ENCODE peak calls at places on chromosomes 3 and 15, in seven cellular contexts. One of them, this sample, is unnamed.

GRCh38 chr3:161558256-161558655 is 61.6 kb downstream of the OTOL1 start:
- DNase-seq in A549: no peak
- DNase-seq in vagina: no peak
- DNase-seq in heart left ventricle: no peak
- DNase-seq in transverse colon: no peak
- DNase-seq in IMR-90: no peak
- DNase-seq in Peyer's patch: no peak
- DNase-seq in this sample: peak

GRCh38 chr3:33103480-33103879 is 6.5 kb upstream of the GLB1 start:
- DNase-seq in A549: no peak
- DNase-seq in vagina: no peak
- DNase-seq in heart left ventricle: no peak
- DNase-seq in transverse colon: no peak
- DNase-seq in IMR-90: no peak
- DNase-seq in Peyer's patch: no peak
- DNase-seq in this sample: no peak

GRCh38 chr3:133899309-133899708 is 3.6 kb upstream of the RAB6B start:
- DNase-seq in A549: no peak
- DNase-seq in vagina: no peak
- DNase-seq in heart left ventricle: no peak
- DNase-seq in transverse colon: no peak
- DNase-seq in IMR-90: no peak
- DNase-seq in Peyer's patch: no peak
- DNase-seq in this sample: no peak

GRCh38 chr15:38377547-38378161 is 76.3 kb upstream of the FAM98B start:
- DNase-seq in A549: no peak
- DNase-seq in vagina: no peak
- DNase-seq in heart left ventricle: no peak
- DNase-seq in transverse colon: no peak
- DNase-seq in IMR-90: peak
- DNase-seq in Peyer's patch: no peak
- DNase-seq in this sample: no peak

GRCh38 chr3:15578272-15578671 is 23.1 kb downstream of the HACL1 start:
- DNase-seq in A549: no peak
- DNase-seq in vagina: no peak
- DNase-seq in heart left ventricle: no peak
- DNase-seq in transverse colon: no peak
- DNase-seq in IMR-90: no peak
- DNase-seq in Peyer's patch: no peak
- DNase-seq in this sample: no peak

GRCh38 chr15:89575656-89576416 is 567 bp downstream of the TICRR start:
- DNase-seq in A549: peak
- DNase-seq in vagina: no peak
- DNase-seq in heart left ventricle: no peak
- DNase-seq in transverse colon: no peak
- DNase-seq in IMR-90: peak
- DNase-seq in Peyer's patch: no peak
- DNase-seq in this sample: no peak

GRCh38 chr15:35910227-35910626 is 364.3 kb upstream of the DPH6 start:
- DNase-seq in A549: no peak
- DNase-seq in vagina: no peak
- DNase-seq in heart left ventricle: no peak
- DNase-seq in transverse colon: no peak
- DNase-seq in IMR-90: no peak
- DNase-seq in Peyer's patch: no peak
- DNase-seq in this sample: no peak

GRCh38 chr3:197613187-197613586 is 57.4 kb upstream of the BDH1 start:
- DNase-seq in A549: no peak
- DNase-seq in vagina: no peak
- DNase-seq in heart left ventricle: no peak
- DNase-seq in transverse colon: no peak
- DNase-seq in IMR-90: no peak
- DNase-seq in Peyer's patch: no peak
- DNase-seq in this sample: no peak

GRCh38 chr15:67072442-67072841 is 7.0 kb downstream of the SMAD3 start:
- DNase-seq in A549: peak
- DNase-seq in vagina: no peak
- DNase-seq in heart left ventricle: no peak
- DNase-seq in transverse colon: no peak
- DNase-seq in IMR-90: peak
- DNase-seq in Peyer's patch: no peak
- DNase-seq in this sample: no peak

GRCh38 chr3:153162513-153163348 is 705 bp downstream of the RAP2B start:
- DNase-seq in A549: peak
- DNase-seq in vagina: peak
- DNase-seq in heart left ventricle: peak
- DNase-seq in transverse colon: peak
- DNase-seq in IMR-90: peak
- DNase-seq in Peyer's patch: peak
- DNase-seq in this sample: peak

GRCh38 chr3:153164009-153164550 is 2.1 kb downstream of the RAP2B start:
- DNase-seq in A549: no peak
- DNase-seq in vagina: no peak
- DNase-seq in heart left ventricle: no peak
- DNase-seq in transverse colon: no peak
- DNase-seq in IMR-90: no peak
- DNase-seq in Peyer's patch: no peak
- DNase-seq in this sample: no peak

GRCh38 chr3:153163349-153164008 is 1.5 kb downstream of the RAP2B start:
- DNase-seq in A549: peak
- DNase-seq in vagina: no peak
- DNase-seq in heart left ventricle: no peak
- DNase-seq in transverse colon: no peak
- DNase-seq in IMR-90: peak
- DNase-seq in Peyer's patch: no peak
- DNase-seq in this sample: peak

GRCh38 chr3:153165211-153165815 is 3.3 kb downstream of the RAP2B start:
- DNase-seq in A549: no peak
- DNase-seq in vagina: no peak
- DNase-seq in heart left ventricle: no peak
- DNase-seq in transverse colon: no peak
- DNase-seq in IMR-90: peak
- DNase-seq in Peyer's patch: no peak
- DNase-seq in this sample: no peak

DNA sequence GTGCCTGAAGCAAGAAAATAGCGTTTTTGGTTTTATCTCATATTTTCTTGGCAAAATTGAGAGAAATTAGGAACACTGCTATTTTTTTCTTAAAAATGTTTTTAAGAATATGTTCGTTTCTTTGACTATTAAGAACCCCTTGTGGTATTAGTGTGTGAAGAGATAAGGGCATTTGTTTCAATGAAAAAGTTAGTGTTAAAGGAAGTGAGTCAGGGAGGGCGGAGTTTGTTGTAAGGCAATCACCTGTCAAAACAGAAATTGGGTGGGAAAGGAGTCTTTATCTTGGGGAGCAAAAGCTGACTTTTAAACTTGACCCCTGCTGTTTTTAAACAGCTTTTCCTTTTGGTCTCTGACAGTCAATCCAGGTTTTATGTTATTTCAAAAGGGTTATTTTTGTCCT is 4.2 kb downstream of the RAP2B start:
- DNase-seq in A549: no peak
- DNase-seq in vagina: no peak
- DNase-seq in heart left ventricle: no peak
- DNase-seq in transverse colon: no peak
- DNase-seq in IMR-90: peak
- DNase-seq in Peyer's patch: no peak
- DNase-seq in this sample: no peak
- H3K4me3 ChIP-seq in A549: no peak
- H3K4me3 ChIP-seq in vagina: peak
- H3K4me3 ChIP-seq in heart left ventricle: no peak
- H3K4me3 ChIP-seq in transverse colon: no peak
- H3K4me3 ChIP-seq in IMR-90: no peak
- H3K4me3 ChIP-seq in Peyer's patch: no peak
- H3K4me3 ChIP-seq in this sample: no peak

GRCh38 chr3:38000965-38001455 is 10.4 kb downstream of the VILL start:
- DNase-seq in A549: no peak
- DNase-seq in vagina: no peak
- DNase-seq in heart left ventricle: no peak
- DNase-seq in transverse colon: no peak
- DNase-seq in IMR-90: no peak
- DNase-seq in Peyer's patch: peak
- DNase-seq in this sample: no peak
- H3K27ac ChIP-seq in A549: no peak
- H3K27ac ChIP-seq in vagina: no peak
- H3K27ac ChIP-seq in heart left ventricle: no peak
- H3K27ac ChIP-seq in transverse colon: no peak
- H3K27ac ChIP-seq in IMR-90: no peak
- H3K27ac ChIP-seq in Peyer's patch: peak
- H3K27ac ChIP-seq in this sample: no peak

GRCh38 chr3:18505056-18505455 is 79.9 kb upstream of the SATB1 start:
- DNase-seq in A549: no peak
- DNase-seq in vagina: no peak
- DNase-seq in heart left ventricle: no peak
- DNase-seq in transverse colon: no peak
- DNase-seq in IMR-90: no peak
- DNase-seq in Peyer's patch: no peak
- DNase-seq in this sample: no peak
- TF ChIP-seq POLR2A in A549: no peak
- TF ChIP-seq POLR2A in vagina: no peak
- TF ChIP-seq POLR2A in heart left ventricle: no peak
- TF ChIP-seq POLR2A in transverse colon: no peak
- TF ChIP-seq POLR2A in IMR-90: no peak
- TF ChIP-seq POLR2A in Peyer's patch: no peak
- TF ChIP-seq POLR2A in this sample: no peak

DNA sequence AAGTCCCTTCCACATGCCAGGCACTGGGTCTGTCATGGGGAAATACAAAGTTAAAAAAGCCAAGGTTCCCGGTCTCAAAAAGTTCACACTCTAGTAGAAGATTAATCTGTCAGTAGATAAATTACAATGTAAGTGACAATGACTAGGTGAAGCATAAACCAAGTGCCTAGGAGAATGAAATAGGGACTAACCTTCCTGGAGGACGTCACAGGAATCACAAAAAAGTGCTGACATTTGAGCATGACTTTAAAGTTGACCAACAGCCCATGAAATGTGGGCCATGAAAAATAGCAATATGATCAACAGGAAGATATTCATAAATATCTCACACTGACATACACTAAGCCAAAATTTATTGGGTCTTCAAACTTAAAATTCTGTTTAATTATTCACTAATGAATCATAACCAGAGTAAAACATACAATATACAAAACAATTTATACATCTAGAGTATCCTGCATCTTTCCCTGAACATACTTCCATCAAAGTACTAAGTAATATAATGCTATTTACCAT is 20.0 kb downstream of the COPS2 start:
- DNase-seq in A549: no peak
- DNase-seq in vagina: no peak
- DNase-seq in heart left ventricle: no peak
- DNase-seq in transverse colon: no peak
- DNase-seq in IMR-90: peak
- DNase-seq in Peyer's patch: no peak
- DNase-seq in this sample: no peak
- H3K4me3 ChIP-seq in A549: no peak
- H3K4me3 ChIP-seq in vagina: no peak
- H3K4me3 ChIP-seq in heart left ventricle: no peak
- H3K4me3 ChIP-seq in transverse colon: no peak
- H3K4me3 ChIP-seq in IMR-90: no peak
- H3K4me3 ChIP-seq in Peyer's patch: no peak
- H3K4me3 ChIP-seq in this sample: no peak

GRCh38 chr3:98961161-98962155 is 60.0 kb upstream of the DCBLD2 start:
- DNase-seq in A549: no peak
- DNase-seq in vagina: no peak
- DNase-seq in heart left ventricle: no peak
- DNase-seq in transverse colon: no peak
- DNase-seq in IMR-90: peak
- DNase-seq in Peyer's patch: no peak
- DNase-seq in this sample: no peak
- H3K27ac ChIP-seq in A549: peak
- H3K27ac ChIP-seq in vagina: no peak
- H3K27ac ChIP-seq in heart left ventricle: no peak
- H3K27ac ChIP-seq in transverse colon: no peak
- H3K27ac ChIP-seq in IMR-90: no peak
- H3K27ac ChIP-seq in Peyer's patch: no peak
- H3K27ac ChIP-seq in this sample: no peak

GRCh38 chr3:13045904-13046568 is 27.2 kb downstream of the IQSEC1 start:
- DNase-seq in A549: no peak
- DNase-seq in vagina: no peak
- DNase-seq in heart left ventricle: no peak
- DNase-seq in transverse colon: peak
- DNase-seq in IMR-90: no peak
- DNase-seq in Peyer's patch: peak
- DNase-seq in this sample: no peak
- TF ChIP-seq POLR2A in A549: no peak
- TF ChIP-seq POLR2A in vagina: no peak
- TF ChIP-seq POLR2A in heart left ventricle: no peak
- TF ChIP-seq POLR2A in transverse colon: no peak
- TF ChIP-seq POLR2A in IMR-90: no peak
- TF ChIP-seq POLR2A in Peyer's patch: no peak
- TF ChIP-seq POLR2A in this sample: no peak

DNA sequence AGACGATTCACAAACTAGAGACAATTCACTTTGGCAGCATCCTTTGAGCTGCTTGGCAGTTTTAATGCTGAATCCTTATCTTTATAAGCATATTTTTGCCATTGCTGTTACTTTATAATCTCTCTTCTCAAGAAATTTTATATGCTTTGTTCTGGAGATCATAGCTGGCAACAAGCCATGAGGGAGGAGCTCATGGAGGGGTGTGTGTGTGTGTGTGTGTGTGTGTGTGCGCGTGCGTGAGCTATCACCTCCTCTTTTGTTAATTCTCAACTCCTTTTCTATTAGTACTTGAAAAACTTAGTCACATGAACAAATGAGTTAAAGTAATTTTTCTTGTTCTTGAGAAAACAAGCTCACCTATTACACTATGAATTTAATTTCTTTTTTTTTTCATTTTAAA is 495.0 kb upstream of the RGMA start:
- DNase-seq in A549: no peak
- DNase-seq in vagina: peak
- DNase-seq in heart left ventricle: no peak
- DNase-seq in transverse colon: no peak
- DNase-seq in IMR-90: no peak
- DNase-seq in Peyer's patch: no peak
- DNase-seq in this sample: no peak
- H3K4me3 ChIP-seq in A549: no peak
- H3K4me3 ChIP-seq in vagina: no peak
- H3K4me3 ChIP-seq in heart left ventricle: no peak
- H3K4me3 ChIP-seq in transverse colon: no peak
- H3K4me3 ChIP-seq in IMR-90: no peak
- H3K4me3 ChIP-seq in Peyer's patch: no peak
- H3K4me3 ChIP-seq in this sample: no peak

GRCh38 chr3:128956440-128956839 is 37.4 kb downstream of the CFAP92 start:
- DNase-seq in A549: no peak
- DNase-seq in vagina: no peak
- DNase-seq in heart left ventricle: no peak
- DNase-seq in transverse colon: no peak
- DNase-seq in IMR-90: no peak
- DNase-seq in Peyer's patch: no peak
- DNase-seq in this sample: no peak
- H3K27ac ChIP-seq in A549: no peak
- H3K27ac ChIP-seq in vagina: no peak
- H3K27ac ChIP-seq in heart left ventricle: no peak
- H3K27ac ChIP-seq in transverse colon: no peak
- H3K27ac ChIP-seq in IMR-90: no peak
- H3K27ac ChIP-seq in Peyer's patch: no peak
- H3K27ac ChIP-seq in this sample: no peak

DNA sequence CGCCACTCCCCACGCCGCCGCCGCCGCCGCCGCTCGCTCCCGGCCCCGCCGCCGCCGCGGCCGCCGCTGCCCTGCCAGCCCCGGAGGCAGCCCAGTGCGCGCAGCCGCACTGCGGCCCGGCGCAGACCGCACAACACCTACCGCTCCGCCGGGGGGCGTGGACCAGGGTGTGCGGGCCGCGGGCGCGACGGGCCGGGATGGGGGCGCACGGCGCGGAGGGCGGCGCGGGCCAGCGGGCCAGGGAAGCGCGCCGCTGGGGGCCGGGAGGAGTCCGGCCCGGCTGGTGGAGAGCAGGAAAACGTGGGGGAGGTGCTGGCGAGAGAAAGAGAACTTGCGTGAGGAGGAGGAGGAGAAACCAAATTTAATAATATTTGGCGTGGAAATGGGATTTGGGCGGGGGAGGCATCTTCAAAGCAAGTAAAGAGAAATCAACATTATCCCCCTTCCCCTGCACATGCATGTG is at the start of gene RFX7:
- DNase-seq in A549: peak
- DNase-seq in vagina: no peak
- DNase-seq in heart left ventricle: peak
- DNase-seq in transverse colon: peak
- DNase-seq in IMR-90: peak
- DNase-seq in Peyer's patch: peak
- DNase-seq in this sample: peak
- TF ChIP-seq POLR2A in A549: peak
- TF ChIP-seq POLR2A in vagina: no peak
- TF ChIP-seq POLR2A in heart left ventricle: no peak
- TF ChIP-seq POLR2A in transverse colon: no peak
- TF ChIP-seq POLR2A in IMR-90: no peak
- TF ChIP-seq POLR2A in Peyer's patch: no peak
- TF ChIP-seq POLR2A in this sample: peak